ENCODE peak calls at places on chromosomes 7 and 10, in eight cellular contexts. One of them, this sample, is unnamed.

GRCh38 chr7:34061175-34061574 is 155.8 kb downstream of the BMPER start:
- DNase-seq in uterus: no peak
- DNase-seq in fibroblast of mammary gland: peak; percentile 88
- DNase-seq in ovary: no peak
- DNase-seq in Peyer's patch: no peak
- DNase-seq in brain microvascular endothelial cell: peak; percentile 70
- DNase-seq in lower lobe of right lung: no peak
- DNase-seq in osteoblast: no peak
- DNase-seq in this sample: no peak

GRCh38 chr7:87218941-87219544 is 489 bp downstream of the TMEM243 start:
- DNase-seq in lower lobe of right lung: peak; percentile 90
- DNase-seq in fibroblast of mammary gland: peak; percentile 52
- DNase-seq in uterus: peak; percentile 57
- DNase-seq in Peyer's patch: no peak
- DNase-seq in osteoblast: no peak
- DNase-seq in brain microvascular endothelial cell: no peak
- DNase-seq in ovary: peak; percentile 60
- DNase-seq in this sample: peak; percentile 64

GRCh38 chr7:71871446-71871845 is 540.7 kb downstream of the CALN1 start:
- DNase-seq in osteoblast: no peak
- DNase-seq in Peyer's patch: no peak
- DNase-seq in lower lobe of right lung: no peak
- DNase-seq in ovary: no peak
- DNase-seq in fibroblast of mammary gland: no peak
- DNase-seq in brain microvascular endothelial cell: no peak
- DNase-seq in uterus: no peak
- DNase-seq in this sample: no peak

GRCh38 chr7:142669074-142669654 is 80.1 kb upstream of the PRSS1 start:
- DNase-seq in osteoblast: no peak
- DNase-seq in uterus: no peak
- DNase-seq in lower lobe of right lung: no peak
- DNase-seq in Peyer's patch: no peak
- DNase-seq in ovary: no peak
- DNase-seq in fibroblast of mammary gland: peak; percentile 37
- DNase-seq in brain microvascular endothelial cell: peak; percentile 11
- DNase-seq in this sample: no peak

GRCh38 chr7:88664630-88665233 is 94.8 kb upstream of the ZNF804B start:
- DNase-seq in brain microvascular endothelial cell: peak; percentile 21
- DNase-seq in fibroblast of mammary gland: peak; percentile 6
- DNase-seq in osteoblast: no peak
- DNase-seq in uterus: no peak
- DNase-seq in lower lobe of right lung: no peak
- DNase-seq in ovary: no peak
- DNase-seq in Peyer's patch: no peak
- DNase-seq in this sample: no peak

GRCh38 chr7:485188-486081 is 34.2 kb downstream of the PDGFA start:
- DNase-seq in osteoblast: peak; percentile 94
- DNase-seq in uterus: no peak
- DNase-seq in Peyer's patch: no peak
- DNase-seq in fibroblast of mammary gland: peak; percentile 5
- DNase-seq in ovary: no peak
- DNase-seq in lower lobe of right lung: peak; percentile 61
- DNase-seq in brain microvascular endothelial cell: no peak
- DNase-seq in this sample: peak; percentile 32

GRCh38 chr10:124725171-124725631 is 19.0 kb downstream of the FAM53B start:
- DNase-seq in brain microvascular endothelial cell: no peak
- DNase-seq in fibroblast of mammary gland: no peak
- DNase-seq in uterus: peak; percentile 10
- DNase-seq in Peyer's patch: peak; percentile 34
- DNase-seq in ovary: peak; percentile 14
- DNase-seq in lower lobe of right lung: no peak
- DNase-seq in osteoblast: peak; percentile 23
- DNase-seq in this sample: no peak

GRCh38 chr10:22714524-22715289 is at the start of gene PIP4K2A:
- DNase-seq in osteoblast: peak; percentile 98
- DNase-seq in brain microvascular endothelial cell: peak; percentile 21
- DNase-seq in fibroblast of mammary gland: peak; percentile 59
- DNase-seq in Peyer's patch: peak; percentile 83
- DNase-seq in lower lobe of right lung: peak; percentile 85
- DNase-seq in uterus: peak; percentile 66
- DNase-seq in ovary: peak; percentile 74
- DNase-seq in this sample: peak; percentile 57

GRCh38 chr7:13850185-13850752 is 139.2 kb downstream of the ETV1 start:
- DNase-seq in lower lobe of right lung: no peak
- DNase-seq in osteoblast: peak; percentile 62
- DNase-seq in fibroblast of mammary gland: peak; percentile 100
- DNase-seq in brain microvascular endothelial cell: peak; percentile 94
- DNase-seq in uterus: no peak
- DNase-seq in ovary: no peak
- DNase-seq in Peyer's patch: no peak
- DNase-seq in this sample: peak; percentile 73

GRCh38 chr7:127582361-127582760 is 3.0 kb downstream of the GCC1 start:
- DNase-seq in fibroblast of mammary gland: peak; percentile 63
- DNase-seq in lower lobe of right lung: no peak
- DNase-seq in brain microvascular endothelial cell: peak; percentile 57
- DNase-seq in uterus: peak; percentile 40
- DNase-seq in Peyer's patch: no peak
- DNase-seq in ovary: peak; percentile 78
- DNase-seq in osteoblast: no peak
- DNase-seq in this sample: no peak

GRCh38 chr10:119030421-119031250 is 1.1 kb downstream of the NANOS1 start:
- DNase-seq in brain microvascular endothelial cell: peak; percentile 25
- DNase-seq in fibroblast of mammary gland: peak; percentile 53
- DNase-seq in Peyer's patch: peak; percentile 75
- DNase-seq in lower lobe of right lung: peak; percentile 66
- DNase-seq in uterus: no peak
- DNase-seq in osteoblast: peak; percentile 83
- DNase-seq in ovary: peak; percentile 33
- DNase-seq in this sample: no peak

GRCh38 chr10:351770-352318 is 216.6 kb downstream of the ZMYND11 start:
- DNase-seq in ovary: no peak
- DNase-seq in Peyer's patch: no peak
- DNase-seq in lower lobe of right lung: no peak
- DNase-seq in uterus: no peak
- DNase-seq in brain microvascular endothelial cell: no peak
- DNase-seq in fibroblast of mammary gland: no peak
- DNase-seq in osteoblast: peak; percentile 50
- DNase-seq in this sample: no peak

GRCh38 chr10:102068216-102068615 is 3.1 kb downstream of the HPS6 start:
- DNase-seq in lower lobe of right lung: no peak
- DNase-seq in osteoblast: no peak
- DNase-seq in uterus: peak; percentile 38
- DNase-seq in ovary: peak; percentile 44
- DNase-seq in brain microvascular endothelial cell: no peak
- DNase-seq in Peyer's patch: no peak
- DNase-seq in fibroblast of mammary gland: peak; percentile 32
- DNase-seq in this sample: no peak

GRCh38 chr10:9175200-9175599 is 1120.7 kb downstream of the GATA3 start:
- DNase-seq in Peyer's patch: no peak
- DNase-seq in brain microvascular endothelial cell: no peak
- DNase-seq in osteoblast: no peak
- DNase-seq in uterus: no peak
- DNase-seq in fibroblast of mammary gland: no peak
- DNase-seq in lower lobe of right lung: no peak
- DNase-seq in ovary: no peak
- DNase-seq in this sample: no peak

GRCh38 chr10:57905866-57906265 is 361.8 kb downstream of the IPMK start:
- DNase-seq in osteoblast: no peak
- DNase-seq in brain microvascular endothelial cell: no peak
- DNase-seq in lower lobe of right lung: no peak
- DNase-seq in fibroblast of mammary gland: no peak
- DNase-seq in ovary: no peak
- DNase-seq in Peyer's patch: no peak
- DNase-seq in uterus: no peak
- DNase-seq in this sample: no peak

GRCh38 chr7:69429817-69430501 is 168.3 kb upstream of the AUTS2 start:
- DNase-seq in ovary: peak; percentile 87
- DNase-seq in osteoblast: peak; percentile 65
- DNase-seq in lower lobe of right lung: peak; percentile 51
- DNase-seq in brain microvascular endothelial cell: no peak
- DNase-seq in fibroblast of mammary gland: peak; percentile 78
- DNase-seq in uterus: peak; percentile 75
- DNase-seq in Peyer's patch: peak; percentile 51
- DNase-seq in this sample: no peak

GRCh38 chr10:88890681-88891371 is 10.8 kb downstream of the STAMBPL1 start:
- DNase-seq in ovary: no peak
- DNase-seq in Peyer's patch: no peak
- DNase-seq in lower lobe of right lung: no peak
- DNase-seq in brain microvascular endothelial cell: no peak
- DNase-seq in uterus: no peak
- DNase-seq in fibroblast of mammary gland: no peak
- DNase-seq in osteoblast: no peak
- DNase-seq in this sample: no peak

GRCh38 chr7:47498229-47499056 is 83.5 kb downstream of the TNS3 start:
- DNase-seq in fibroblast of mammary gland: no peak
- DNase-seq in lower lobe of right lung: no peak
- DNase-seq in Peyer's patch: peak; percentile 88
- DNase-seq in brain microvascular endothelial cell: no peak
- DNase-seq in ovary: no peak
- DNase-seq in osteoblast: peak; percentile 78
- DNase-seq in uterus: no peak
- DNase-seq in this sample: peak; percentile 30

GRCh38 chr10:3631709-3632330 is 153.2 kb downstream of the KLF6 start:
- DNase-seq in brain microvascular endothelial cell: no peak
- DNase-seq in ovary: no peak
- DNase-seq in lower lobe of right lung: no peak
- DNase-seq in fibroblast of mammary gland: no peak
- DNase-seq in Peyer's patch: no peak
- DNase-seq in osteoblast: no peak
- DNase-seq in uterus: no peak
- DNase-seq in this sample: no peak

GRCh38 chr7:134844200-134844599 is 64.8 kb downstream of the CALD1 start:
- DNase-seq in osteoblast: no peak
- DNase-seq in brain microvascular endothelial cell: no peak
- DNase-seq in lower lobe of right lung: no peak
- DNase-seq in uterus: no peak
- DNase-seq in ovary: no peak
- DNase-seq in Peyer's patch: no peak
- DNase-seq in fibroblast of mammary gland: no peak
- DNase-seq in this sample: no peak

GRCh38 chr7:157845203-157845810 is 508.5 kb downstream of the DNAJB6 start:
- DNase-seq in lower lobe of right lung: no peak
- DNase-seq in uterus: no peak
- DNase-seq in osteoblast: no peak
- DNase-seq in fibroblast of mammary gland: peak; percentile 80
- DNase-seq in ovary: no peak
- DNase-seq in brain microvascular endothelial cell: peak; percentile 4
- DNase-seq in Peyer's patch: no peak
- DNase-seq in this sample: no peak

GRCh38 chr7:85041599-85042216 is 145.1 kb downstream of the SEMA3D start:
- DNase-seq in Peyer's patch: peak; percentile 63
- DNase-seq in brain microvascular endothelial cell: peak; percentile 70
- DNase-seq in fibroblast of mammary gland: peak; percentile 72
- DNase-seq in ovary: peak; percentile 44
- DNase-seq in lower lobe of right lung: peak; percentile 52
- DNase-seq in uterus: peak; percentile 25
- DNase-seq in osteoblast: no peak
- DNase-seq in this sample: no peak
- TF ChIP-seq CTCF in Peyer's patch: peak; percentile 79
- TF ChIP-seq CTCF in brain microvascular endothelial cell: peak; percentile 78
- TF ChIP-seq CTCF in fibroblast of mammary gland: peak; percentile 89
- TF ChIP-seq CTCF in ovary: peak; percentile 51
- TF ChIP-seq CTCF in lower lobe of right lung: peak; percentile 67
- TF ChIP-seq CTCF in uterus: peak; percentile 51
- TF ChIP-seq CTCF in osteoblast: peak; percentile 73
- TF ChIP-seq CTCF in this sample: peak; percentile 54

GRCh38 chr10:35781643-35782035 is 139.5 kb upstream of the FZD8 start:
- DNase-seq in fibroblast of mammary gland: peak; percentile 22
- DNase-seq in brain microvascular endothelial cell: no peak
- DNase-seq in lower lobe of right lung: no peak
- DNase-seq in osteoblast: no peak
- DNase-seq in Peyer's patch: no peak
- DNase-seq in uterus: no peak
- DNase-seq in ovary: no peak
- DNase-seq in this sample: no peak
- TF ChIP-seq CTCF in fibroblast of mammary gland: peak; percentile 14
- TF ChIP-seq CTCF in brain microvascular endothelial cell: peak; percentile 54
- TF ChIP-seq CTCF in lower lobe of right lung: peak; percentile 17
- TF ChIP-seq CTCF in osteoblast: no peak
- TF ChIP-seq CTCF in Peyer's patch: peak; percentile 9
- TF ChIP-seq CTCF in uterus: no peak
- TF ChIP-seq CTCF in ovary: no peak
- TF ChIP-seq CTCF in this sample: no peak

GRCh38 chr7:140062118-140062527 is 628 bp downstream of the PARP12 start:
- DNase-seq in Peyer's patch: no peak
- DNase-seq in ovary: no peak
- DNase-seq in uterus: no peak
- DNase-seq in fibroblast of mammary gland: no peak
- DNase-seq in lower lobe of right lung: peak; percentile 67
- DNase-seq in osteoblast: no peak
- DNase-seq in brain microvascular endothelial cell: no peak
- DNase-seq in this sample: no peak

GRCh38 chr7:140060243-140060630 is 2.5 kb downstream of the PARP12 start:
- DNase-seq in brain microvascular endothelial cell: no peak
- DNase-seq in ovary: no peak
- DNase-seq in lower lobe of right lung: no peak
- DNase-seq in Peyer's patch: no peak
- DNase-seq in osteoblast: no peak
- DNase-seq in uterus: no peak
- DNase-seq in fibroblast of mammary gland: no peak
- DNase-seq in this sample: no peak

GRCh38 chr7:140061607-140061930 is 1.2 kb downstream of the PARP12 start:
- DNase-seq in Peyer's patch: no peak
- DNase-seq in uterus: no peak
- DNase-seq in lower lobe of right lung: no peak
- DNase-seq in osteoblast: no peak
- DNase-seq in brain microvascular endothelial cell: no peak
- DNase-seq in fibroblast of mammary gland: no peak
- DNase-seq in ovary: no peak
- DNase-seq in this sample: no peak

GRCh38 chr7:140060788-140061606 is 1.8 kb downstream of the PARP12 start:
- DNase-seq in fibroblast of mammary gland: peak; percentile 59
- DNase-seq in uterus: no peak
- DNase-seq in ovary: peak; percentile 74
- DNase-seq in brain microvascular endothelial cell: peak; percentile 53
- DNase-seq in lower lobe of right lung: no peak
- DNase-seq in osteoblast: no peak
- DNase-seq in Peyer's patch: no peak
- DNase-seq in this sample: no peak

GRCh38 chr7:140062528-140063299 is at the start of gene PARP12:
- DNase-seq in osteoblast: peak; percentile 95
- DNase-seq in ovary: peak; percentile 90
- DNase-seq in Peyer's patch: peak; percentile 97
- DNase-seq in uterus: peak; percentile 89
- DNase-seq in fibroblast of mammary gland: peak; percentile 69
- DNase-seq in brain microvascular endothelial cell: peak; percentile 76
- DNase-seq in lower lobe of right lung: peak; percentile 97
- DNase-seq in this sample: peak; percentile 91
- TF ChIP-seq CTCF in osteoblast: no peak
- TF ChIP-seq CTCF in ovary: no peak
- TF ChIP-seq CTCF in Peyer's patch: no peak
- TF ChIP-seq CTCF in uterus: peak; percentile 3
- TF ChIP-seq CTCF in fibroblast of mammary gland: no peak
- TF ChIP-seq CTCF in brain microvascular endothelial cell: no peak
- TF ChIP-seq CTCF in lower lobe of right lung: no peak
- TF ChIP-seq CTCF in this sample: no peak

DNA sequence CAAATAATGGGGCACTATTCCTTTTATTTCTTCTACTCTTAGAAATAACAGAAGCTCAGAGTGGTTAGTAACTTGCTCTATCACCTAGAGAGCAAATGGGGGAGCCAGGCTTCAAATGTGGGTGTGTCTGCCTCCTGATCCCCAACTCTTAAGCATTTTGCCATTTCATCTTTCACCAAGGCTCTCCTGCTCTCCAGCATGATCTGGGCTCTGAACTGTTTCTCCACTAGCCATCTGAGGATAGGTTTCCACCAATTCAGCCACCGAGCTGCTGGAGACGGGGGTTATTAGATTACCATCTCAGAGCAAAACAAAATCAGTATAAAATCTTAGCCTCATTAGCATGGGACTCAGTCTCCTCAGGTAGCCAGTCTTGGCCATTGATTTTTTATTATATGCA is 20.2 kb upstream of the VAX1 start:
- DNase-seq in fibroblast of mammary gland: no peak
- DNase-seq in lower lobe of right lung: no peak
- DNase-seq in ovary: no peak
- DNase-seq in brain microvascular endothelial cell: no peak
- DNase-seq in uterus: no peak
- DNase-seq in osteoblast: no peak
- DNase-seq in Peyer's patch: no peak
- DNase-seq in this sample: no peak
- TF ChIP-seq CTCF in fibroblast of mammary gland: no peak
- TF ChIP-seq CTCF in lower lobe of right lung: no peak
- TF ChIP-seq CTCF in ovary: no peak
- TF ChIP-seq CTCF in brain microvascular endothelial cell: no peak
- TF ChIP-seq CTCF in uterus: no peak
- TF ChIP-seq CTCF in osteoblast: no peak
- TF ChIP-seq CTCF in Peyer's patch: no peak
- TF ChIP-seq CTCF in this sample: no peak

This sample was measured in CD14-positive monocyte.